ENCODE peak calls at places on chromosomes 12 and 14, in six cellular contexts. K is suprapubic skin, Q is testis, A is upper lobe of right lung, I is HCT116, J is neural crest cell. W is an unnamed sample.
A peak's percentile ranks its signal among the peaks of the same experiment; 100 is the strongest.

GRCh38 chr14:60637490-60638452 is 11.5 kb downstream of the SIX1 start:
- DNase-seq in K (no peak), Q (no peak), A (no peak), I (no peak), J (no peak), W (no peak)

GRCh38 chr14:100764716-100765115 is 38.0 kb downstream of the DLK1 start:
- DNase-seq in K (no peak), Q (no peak), A (peak; percentile 40), I (no peak), J (no peak), W (no peak)

GRCh38 chr12:38886064-38886463 is 19.3 kb downstream of the CPNE8 start:
- DNase-seq in K (no peak), Q (no peak), A (no peak), I (peak; percentile 4), J (no peak), W (peak; percentile 63)

GRCh38 chr14:105925615-105926414 is 399.4 kb downstream of the TMEM121 start:
- DNase-seq in K (peak; percentile 26), Q (no peak), A (no peak), I (no peak), J (no peak), W (no peak)

GRCh38 chr14:55382483-55382882 is 29.1 kb downstream of the ATG14 start:
- DNase-seq in K (no peak), Q (no peak), A (no peak), I (no peak), J (no peak), W (no peak)

GRCh38 chr12:115260807-115261161 is 576.8 kb upstream of the TBX3 start:
- DNase-seq in K (no peak), Q (no peak), A (no peak), I (no peak), J (no peak), W (no peak)

GRCh38 chr12:104687823-104688573 is 231.2 kb downstream of the CHST11 start:
- DNase-seq in K (no peak), Q (no peak), A (no peak), I (no peak), J (no peak), W (no peak)

GRCh38 chr12:49909826-49910225 is 6.1 kb upstream of the FAIM2 start:
- DNase-seq in K (peak; percentile 59), Q (no peak), A (peak; percentile 88), I (peak; percentile 48), J (peak; percentile 30), W (peak; percentile 90)

GRCh38 chr14:90288646-90289355 is 32.4 kb downstream of the PSMC1 start:
- DNase-seq in K (no peak), Q (peak; percentile 15), A (peak; percentile 27), I (no peak), J (no peak), W (no peak)

GRCh38 chr12:121537814-121538698 is 42.8 kb downstream of the KDM2B start:
- DNase-seq in K (no peak), Q (no peak), A (peak; percentile 73), I (no peak), J (peak; percentile 20), W (no peak)

GRCh38 chr12:124397399-124397679 is 102.4 kb downstream of the RFLNA start:
- DNase-seq in K (no peak), Q (peak; percentile 75), A (no peak), I (no peak), J (no peak), W (peak; percentile 71)

GRCh38 chr12:45989857-45990467 is 412 bp downstream of the SCAF11 start:
- DNase-seq in K (peak; percentile 80), Q (peak; percentile 75), A (peak; percentile 87), I (peak; percentile 19), J (no peak), W (peak; percentile 75)

GRCh38 chr12:120457133-120457532 is 10.9 kb downstream of the GATC start:
- DNase-seq in K (no peak), Q (no peak), A (no peak), I (no peak), J (no peak), W (no peak)

GRCh38 chr14:69543341-69544249 is 31.1 kb downstream of the CCDC177 start:
- DNase-seq in K (no peak), Q (peak; percentile 16), A (peak; percentile 76), I (peak; percentile 48), J (peak; percentile 14), W (peak; percentile 61)

GRCh38 chr14:73251516-73252215 is 14.4 kb downstream of the PAPLN start:
- DNase-seq in K (no peak), Q (no peak), A (no peak), I (no peak), J (no peak), W (no peak)

GRCh38 chr14:91317381-91318313 is 73.1 kb upstream of the GPR68 start:
- DNase-seq in K (peak; percentile 82), Q (peak; percentile 80), A (peak; percentile 93), I (no peak), J (no peak), W (peak; percentile 74)

GRCh38 chr12:28652239-28652638 is 462.0 kb downstream of the CCDC91 start:
- DNase-seq in K (no peak), Q (no peak), A (no peak), I (no peak), J (no peak), W (no peak)

GRCh38 chr12:66352197-66352596 is 49.9 kb downstream of the HELB start:
- DNase-seq in K (no peak), Q (peak; percentile 33), A (no peak), I (peak; percentile 19), J (peak; percentile 16), W (peak; percentile 12)

GRCh38 chr12:112418596-112419268 is at the start of gene PTPN11:
- DNase-seq in K (peak; percentile 93), Q (peak; percentile 91), A (peak; percentile 95), I (peak; percentile 45), J (peak; percentile 84), W (peak; percentile 86)

GRCh38 chr12:132625731-132626430 is 7.3 kb downstream of the P2RX2 start:
- DNase-seq in K (no peak), Q (no peak), A (no peak), I (no peak), J (no peak), W (no peak)

GRCh38 chr12:104049278-104050257 is at the start of gene GLT8D2:
- DNase-seq in K (peak; percentile 72), Q (peak; percentile 68), A (peak; percentile 71), I (no peak), J (peak; percentile 34), W (peak; percentile 65)

GRCh38 chr14:72686101-72686500 is 207.8 kb downstream of the DPF3 start:
- DNase-seq in K (no peak), Q (no peak), A (no peak), I (no peak), J (no peak), W (no peak)

GRCh38 chr12:131448254-131448795 is 262.6 kb upstream of the SFSWAP start:
- DNase-seq in K (no peak), Q (peak; percentile 4), A (no peak), I (no peak), J (no peak), W (no peak)

GRCh38 chr12:124953689-124954405 is 35.1 kb downstream of the DHX37 start:
- DNase-seq in K (no peak), Q (no peak), A (no peak), I (no peak), J (no peak), W (peak; percentile 11)

DNA sequence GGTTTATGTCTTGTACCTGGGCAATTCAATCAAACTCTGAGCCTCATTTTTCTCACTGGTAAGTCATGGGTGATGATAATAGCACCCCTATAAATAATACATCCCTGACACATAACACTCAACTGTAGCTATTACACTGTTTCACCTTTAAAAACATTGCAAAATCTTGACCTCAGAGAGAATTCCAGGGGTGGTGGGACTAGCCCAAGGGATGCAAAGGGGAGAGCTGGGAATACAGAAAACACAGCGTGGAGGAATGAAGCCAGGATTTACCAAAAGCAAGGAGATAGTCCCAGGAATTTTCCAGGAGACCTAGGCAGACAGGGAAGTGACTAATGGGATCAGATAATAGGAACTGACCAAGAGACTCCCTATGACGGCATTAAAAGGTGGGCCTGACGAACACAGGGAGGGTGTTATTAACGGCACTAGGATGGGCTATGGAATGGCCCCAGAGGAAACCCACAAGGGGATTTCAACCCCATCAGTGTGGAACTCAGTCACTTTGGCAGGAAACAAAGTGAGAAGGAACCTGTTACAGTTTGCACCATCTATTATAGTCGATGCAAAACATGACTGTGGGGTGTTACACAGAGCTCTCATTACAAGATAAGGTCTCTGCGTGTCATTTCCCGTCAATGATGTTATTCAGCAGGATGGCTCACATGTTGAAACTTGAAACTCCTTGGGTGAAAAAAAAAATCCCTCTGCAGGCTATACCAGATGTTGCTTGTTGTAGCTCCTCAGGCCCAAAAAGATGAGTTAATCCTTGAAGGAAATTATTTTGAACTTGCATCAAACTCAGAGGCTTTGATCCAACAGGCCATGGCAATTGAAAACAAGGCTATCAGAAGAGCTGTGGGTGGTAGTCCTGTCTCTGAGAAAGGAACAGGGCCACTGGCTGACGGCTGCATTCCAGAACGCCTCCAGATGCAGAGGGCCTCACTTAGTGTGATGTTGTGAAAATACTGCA is 58.7 kb downstream of the DRAM1 start:
- DNase-seq in K (peak; percentile 86), Q (peak; percentile 67), A (no peak), I (no peak), J (no peak), W (no peak)
- TF ChIP-seq CTCF in K (no peak), Q (no peak), A (no peak), I (no peak), J (no peak), W (no peak)

DNA sequence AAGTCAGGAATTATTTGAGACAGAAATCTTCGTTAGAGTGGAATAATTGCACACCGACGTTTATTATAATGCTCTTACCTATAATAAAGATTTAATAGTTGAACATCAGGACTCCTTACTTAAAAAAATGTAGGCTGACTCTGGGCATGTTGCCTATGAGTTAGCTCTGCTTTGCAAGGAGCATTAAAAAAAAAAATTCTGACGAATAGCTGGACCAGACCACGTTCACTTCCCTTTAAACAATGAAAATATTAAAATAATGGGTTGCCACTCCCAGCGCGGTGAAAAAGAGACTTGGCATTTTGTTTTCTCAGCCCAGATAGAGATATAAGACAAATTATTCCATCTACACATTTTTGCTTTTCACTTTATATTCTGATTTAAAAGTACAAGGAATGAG is 549 bp upstream of the FANCM start:
- DNase-seq in K (no peak), Q (no peak), A (no peak), I (no peak), J (peak; percentile 5), W (no peak)
- TF ChIP-seq CTCF in K (no peak), Q (no peak), A (no peak), I (no peak), J (no peak), W (no peak)

DNA sequence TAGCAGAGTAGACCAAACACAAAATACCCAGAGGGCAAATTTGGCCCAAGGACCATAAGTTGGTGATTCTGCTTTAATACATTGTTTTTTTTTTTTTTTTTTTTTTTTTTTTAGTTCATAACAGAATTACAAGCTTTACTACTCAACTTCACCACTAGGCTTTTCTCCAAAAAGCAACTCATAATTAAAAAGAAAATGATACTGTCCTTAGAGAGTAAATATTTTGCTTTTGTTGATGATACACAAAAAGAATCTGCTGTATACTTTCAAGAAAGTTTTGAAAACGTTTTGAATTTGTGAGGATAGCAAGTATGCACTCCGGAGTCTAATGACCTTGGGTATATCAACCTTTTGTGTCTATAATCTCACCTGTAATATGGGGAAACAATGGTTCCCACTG is 68.9 kb upstream of the LMO3 start:
- DNase-seq in K (no peak), Q (no peak), A (no peak), I (no peak), J (no peak), W (no peak)
- TF ChIP-seq CTCF in K (no peak), Q (no peak), A (no peak), I (no peak), J (peak; percentile 43), W (no peak)

DNA sequence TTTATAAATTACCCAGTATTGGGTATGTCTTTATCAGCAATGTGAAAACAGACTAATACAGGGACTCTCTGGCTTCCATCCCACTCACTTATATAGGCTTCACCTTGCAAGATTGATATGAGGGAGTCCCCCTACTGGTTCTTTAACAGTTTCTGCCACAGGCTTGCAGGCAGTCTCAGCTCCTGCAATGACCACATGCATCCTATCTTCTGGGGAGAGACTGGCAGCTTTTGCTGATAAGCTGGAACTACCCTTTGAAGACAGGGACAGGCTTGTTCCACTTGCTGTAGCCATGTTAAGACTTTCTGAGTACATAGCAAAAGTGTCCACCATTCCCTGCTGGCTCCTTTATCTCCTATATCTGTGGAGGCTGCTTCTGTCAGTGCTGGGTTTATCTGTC is 531.7 kb upstream of the FLRT2 start:
- DNase-seq in K (no peak), Q (no peak), A (no peak), I (no peak), J (no peak), W (no peak)
- TF ChIP-seq CTCF in K (no peak), Q (no peak), A (no peak), I (no peak), J (no peak), W (no peak)

W was measured in adrenal gland.